ENCODE peak calls at places on chromosomes 6 and 20, in five cellular contexts. One of them, this sample, is unnamed.
A peak's percentile ranks its signal among the peaks of the same experiment; 100 is the strongest.

GRCh38 chr6:86500035-86500434 is 437.3 kb upstream of the HTR1E start:
- DNase-seq in caudate nucleus: no peak
- DNase-seq in right cardiac atrium: no peak
- DNase-seq in A549: no peak
- DNase-seq in tibial nerve: no peak
- DNase-seq in this sample: no peak

GRCh38 chr6:31467151-31467550 is 30.8 kb upstream of the MICB start:
- DNase-seq in caudate nucleus: no peak
- DNase-seq in right cardiac atrium: no peak
- DNase-seq in A549: no peak
- DNase-seq in tibial nerve: no peak
- DNase-seq in this sample: no peak

GRCh38 chr6:57305754-57306153 is 11.7 kb upstream of the PRIM2 start:
- DNase-seq in caudate nucleus: no peak
- DNase-seq in right cardiac atrium: no peak
- DNase-seq in A549: no peak
- DNase-seq in tibial nerve: no peak
- DNase-seq in this sample: no peak

GRCh38 chr6:154404791-154405400 is 48.3 kb upstream of the IPCEF1 start:
- DNase-seq in caudate nucleus: no peak
- DNase-seq in right cardiac atrium: no peak
- DNase-seq in A549: no peak
- DNase-seq in tibial nerve: no peak
- DNase-seq in this sample: no peak

GRCh38 chr6:79614326-79615285 is 16.5 kb upstream of the SH3BGRL2 start:
- DNase-seq in caudate nucleus: no peak
- DNase-seq in right cardiac atrium: no peak
- DNase-seq in A549: no peak
- DNase-seq in tibial nerve: no peak
- DNase-seq in this sample: no peak

GRCh38 chr20:59403261-59403961 is 103.0 kb downstream of the EDN3 start:
- DNase-seq in caudate nucleus: peak; percentile 6
- DNase-seq in right cardiac atrium: peak; percentile 73
- DNase-seq in A549: peak; percentile 75
- DNase-seq in tibial nerve: no peak
- DNase-seq in this sample: no peak

GRCh38 chr6:137309078-137309762 is 90.0 kb upstream of the IFNGR1 start:
- DNase-seq in caudate nucleus: no peak
- DNase-seq in right cardiac atrium: peak; percentile 79
- DNase-seq in A549: no peak
- DNase-seq in tibial nerve: peak; percentile 40
- DNase-seq in this sample: no peak

GRCh38 chr20:6122111-6122872 is 538 bp downstream of the FERMT1 start:
- DNase-seq in caudate nucleus: no peak
- DNase-seq in right cardiac atrium: no peak
- DNase-seq in A549: peak; percentile 44
- DNase-seq in tibial nerve: no peak
- DNase-seq in this sample: no peak

GRCh38 chr20:50302463-50303041 is 111.9 kb downstream of the CEBPB start:
- DNase-seq in caudate nucleus: no peak
- DNase-seq in right cardiac atrium: peak; percentile 31
- DNase-seq in A549: no peak
- DNase-seq in tibial nerve: no peak
- DNase-seq in this sample: no peak

GRCh38 chr6:26223213-26223612 is 136.0 kb downstream of the HFE start:
- DNase-seq in caudate nucleus: no peak
- DNase-seq in right cardiac atrium: no peak
- DNase-seq in A549: no peak
- DNase-seq in tibial nerve: no peak
- DNase-seq in this sample: no peak

GRCh38 chr6:74574794-74575193 is 631.1 kb downstream of the COL12A1 start:
- DNase-seq in caudate nucleus: no peak
- DNase-seq in right cardiac atrium: no peak
- DNase-seq in A549: no peak
- DNase-seq in tibial nerve: no peak
- DNase-seq in this sample: no peak

GRCh38 chr20:48294942-48295341 is 509.7 kb upstream of the SULF2 start:
- DNase-seq in caudate nucleus: no peak
- DNase-seq in right cardiac atrium: no peak
- DNase-seq in A549: no peak
- DNase-seq in tibial nerve: no peak
- DNase-seq in this sample: no peak

GRCh38 chr6:128443553-128443952 is 76.8 kb downstream of the PTPRK start:
- DNase-seq in caudate nucleus: no peak
- DNase-seq in right cardiac atrium: no peak
- DNase-seq in A549: no peak
- DNase-seq in tibial nerve: no peak
- DNase-seq in this sample: no peak

GRCh38 chr20:46872315-46873211 is 22.1 kb upstream of the EYA2 start:
- DNase-seq in caudate nucleus: no peak
- DNase-seq in right cardiac atrium: peak; percentile 70
- DNase-seq in A549: no peak
- DNase-seq in tibial nerve: no peak
- DNase-seq in this sample: no peak

DNA sequence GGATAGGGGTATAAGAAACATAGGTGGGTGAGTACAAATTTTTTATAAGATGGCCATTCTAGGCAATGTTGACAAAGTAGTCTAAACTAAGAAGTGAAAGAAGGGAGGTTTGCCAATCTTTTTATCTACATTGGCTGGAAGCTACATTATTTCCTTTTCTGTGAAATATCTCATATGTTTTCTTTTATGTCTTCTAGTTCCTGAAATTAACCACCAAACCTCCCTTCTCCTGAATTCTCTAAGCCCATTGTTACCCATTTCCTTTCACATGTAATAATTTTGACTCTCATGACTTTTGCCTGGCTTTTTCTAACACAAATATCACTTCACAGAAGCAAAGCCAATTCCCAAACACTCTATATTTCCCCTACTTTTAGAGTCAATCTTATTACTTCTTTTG is 496.2 kb upstream of the JAG1 start:
- DNase-seq in caudate nucleus: no peak
- DNase-seq in right cardiac atrium: no peak
- DNase-seq in A549: no peak
- DNase-seq in tibial nerve: no peak
- DNase-seq in this sample: no peak
- H3K27ac ChIP-seq in caudate nucleus: no peak overlapping the region
- H3K27ac ChIP-seq in right cardiac atrium: no peak overlapping the region
- H3K27ac ChIP-seq in A549: no peak overlapping the region
- H3K27ac ChIP-seq in tibial nerve: no peak overlapping the region
- H3K27ac ChIP-seq in this sample: no peak overlapping the region

GRCh38 chr6:125584468-125584939 is 164.9 kb upstream of the HEY2 start:
- DNase-seq in caudate nucleus: peak; percentile 51
- DNase-seq in right cardiac atrium: no peak
- DNase-seq in A549: no peak
- DNase-seq in tibial nerve: no peak
- DNase-seq in this sample: no peak
- H3K27ac ChIP-seq in caudate nucleus: peak overlapping the region; percentile 65
- H3K27ac ChIP-seq in right cardiac atrium: no peak overlapping the region
- H3K27ac ChIP-seq in A549: peak overlapping the region; percentile 21
- H3K27ac ChIP-seq in tibial nerve: no peak overlapping the region
- H3K27ac ChIP-seq in this sample: no peak overlapping the region

DNA sequence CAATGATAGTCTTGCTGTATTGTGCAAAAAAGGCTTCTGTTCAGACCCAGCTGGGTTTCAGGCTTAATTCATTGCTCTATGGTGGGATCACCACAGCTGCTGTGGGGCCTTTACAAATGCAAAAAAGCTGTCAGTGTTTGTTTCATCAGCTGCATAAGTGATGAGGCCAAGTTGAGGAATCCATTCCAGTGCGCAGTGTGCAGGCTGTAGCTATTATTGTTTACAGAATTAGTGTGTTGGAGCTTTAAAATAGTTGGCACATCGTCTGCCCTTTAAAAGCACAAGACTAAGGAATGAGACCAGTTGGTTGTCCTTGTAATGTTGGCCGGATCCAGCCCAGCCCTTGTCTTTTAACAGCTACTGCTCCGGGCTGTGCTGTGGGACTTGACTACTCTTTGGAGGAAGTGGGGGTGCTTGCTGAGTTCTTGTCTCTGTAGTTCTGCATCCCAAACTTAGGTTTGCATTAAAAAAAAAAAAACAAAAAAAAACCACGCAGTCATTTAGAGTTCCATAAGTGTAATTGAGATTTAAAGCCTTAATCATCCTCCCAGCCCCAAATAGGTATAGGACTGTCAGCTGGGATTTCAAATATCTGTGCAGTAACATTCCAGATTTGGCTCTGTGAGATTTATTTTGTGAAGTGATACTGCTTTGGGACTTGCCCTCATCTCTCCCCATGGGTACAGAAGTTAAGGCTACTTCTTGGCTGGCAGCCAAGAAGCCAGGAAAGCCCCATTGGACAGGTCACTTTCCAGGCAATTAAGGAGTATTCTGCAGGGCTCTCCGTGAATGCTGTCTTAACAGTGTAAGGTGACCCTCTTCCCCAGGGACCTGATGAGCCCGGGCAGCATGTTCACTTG is 19.3 kb downstream of the JARID2 start:
- DNase-seq in caudate nucleus: peak; percentile 54
- DNase-seq in right cardiac atrium: no peak
- DNase-seq in A549: no peak
- DNase-seq in tibial nerve: no peak
- DNase-seq in this sample: no peak
- H3K27ac ChIP-seq in caudate nucleus: peak overlapping the region; percentile 82
- H3K27ac ChIP-seq in right cardiac atrium: peak overlapping the region; percentile 26
- H3K27ac ChIP-seq in A549: no peak overlapping the region
- H3K27ac ChIP-seq in tibial nerve: no peak overlapping the region
- H3K27ac ChIP-seq in this sample: peak overlapping the region; percentile 46

DNA sequence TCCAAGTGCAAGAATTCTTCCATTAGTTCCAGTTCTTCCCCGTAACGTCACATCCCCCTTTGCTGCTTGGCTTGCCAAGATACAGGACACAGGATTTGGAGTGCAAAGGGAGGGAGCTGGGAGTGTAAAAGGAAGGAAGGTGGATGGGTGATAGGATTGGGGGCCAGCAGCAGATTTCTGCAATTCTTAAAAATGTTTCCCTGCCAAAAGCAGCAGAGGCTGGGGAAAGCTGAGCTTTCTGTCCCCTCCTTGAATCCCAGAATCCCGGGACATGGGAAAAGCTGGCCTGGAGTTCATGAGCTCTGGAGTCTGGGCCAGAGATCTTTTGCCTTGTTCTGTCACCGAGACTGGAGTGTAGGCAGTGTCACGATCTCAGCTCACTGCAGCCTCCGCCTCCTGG is 60.0 kb upstream of the EPB41L1 start:
- DNase-seq in caudate nucleus: no peak
- DNase-seq in right cardiac atrium: peak; percentile 60
- DNase-seq in A549: no peak
- DNase-seq in tibial nerve: no peak
- DNase-seq in this sample: no peak
- H3K27ac ChIP-seq in caudate nucleus: peak overlapping the region; percentile 59
- H3K27ac ChIP-seq in right cardiac atrium: no peak overlapping the region
- H3K27ac ChIP-seq in A549: peak overlapping the region; percentile 95
- H3K27ac ChIP-seq in tibial nerve: no peak overlapping the region
- H3K27ac ChIP-seq in this sample: peak overlapping the region; percentile 93

DNA sequence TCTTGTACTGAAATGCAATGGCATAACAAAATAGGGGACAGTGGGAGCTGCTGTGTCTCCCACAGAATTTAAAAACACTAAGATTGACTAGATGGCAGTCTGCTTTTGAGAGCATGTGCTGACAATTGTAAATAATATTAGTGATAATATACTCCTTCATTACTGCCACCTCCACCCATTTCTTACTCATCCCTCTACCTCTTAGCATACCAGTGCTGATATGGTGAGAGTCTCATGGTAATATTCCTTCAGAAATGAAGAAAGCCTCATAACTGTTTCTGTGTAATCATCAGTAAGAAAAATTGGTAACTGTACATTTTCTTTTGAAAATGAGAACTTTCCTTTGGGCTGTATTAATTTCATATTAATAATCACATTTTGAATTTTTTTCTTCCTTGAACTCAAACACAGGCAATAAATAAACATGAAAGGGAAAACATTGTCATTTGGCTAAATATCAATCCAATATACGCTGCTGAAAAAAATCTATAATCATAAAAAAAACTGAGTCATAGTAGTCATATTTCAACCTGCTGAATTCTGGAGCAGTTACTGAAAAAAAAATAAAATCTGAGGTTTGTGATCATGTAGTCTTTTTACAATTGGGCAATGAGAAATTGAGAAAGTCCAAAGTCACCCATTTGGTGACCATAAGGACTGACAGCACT is 34.6 kb downstream of the FAM83B start:
- DNase-seq in caudate nucleus: no peak
- DNase-seq in right cardiac atrium: no peak
- DNase-seq in A549: no peak
- DNase-seq in tibial nerve: no peak
- DNase-seq in this sample: no peak
- H3K27ac ChIP-seq in caudate nucleus: no peak overlapping the region
- H3K27ac ChIP-seq in right cardiac atrium: no peak overlapping the region
- H3K27ac ChIP-seq in A549: no peak overlapping the region
- H3K27ac ChIP-seq in tibial nerve: no peak overlapping the region
- H3K27ac ChIP-seq in this sample: no peak overlapping the region

GRCh38 chr6:50849781-50850180 is 31.1 kb downstream of the TFAP2B start:
- DNase-seq in caudate nucleus: no peak
- DNase-seq in right cardiac atrium: no peak
- DNase-seq in A549: no peak
- DNase-seq in tibial nerve: no peak
- DNase-seq in this sample: no peak
- H3K27ac ChIP-seq in caudate nucleus: no peak overlapping the region
- H3K27ac ChIP-seq in right cardiac atrium: no peak overlapping the region
- H3K27ac ChIP-seq in A549: no peak overlapping the region
- H3K27ac ChIP-seq in tibial nerve: no peak overlapping the region
- H3K27ac ChIP-seq in this sample: no peak overlapping the region

DNA sequence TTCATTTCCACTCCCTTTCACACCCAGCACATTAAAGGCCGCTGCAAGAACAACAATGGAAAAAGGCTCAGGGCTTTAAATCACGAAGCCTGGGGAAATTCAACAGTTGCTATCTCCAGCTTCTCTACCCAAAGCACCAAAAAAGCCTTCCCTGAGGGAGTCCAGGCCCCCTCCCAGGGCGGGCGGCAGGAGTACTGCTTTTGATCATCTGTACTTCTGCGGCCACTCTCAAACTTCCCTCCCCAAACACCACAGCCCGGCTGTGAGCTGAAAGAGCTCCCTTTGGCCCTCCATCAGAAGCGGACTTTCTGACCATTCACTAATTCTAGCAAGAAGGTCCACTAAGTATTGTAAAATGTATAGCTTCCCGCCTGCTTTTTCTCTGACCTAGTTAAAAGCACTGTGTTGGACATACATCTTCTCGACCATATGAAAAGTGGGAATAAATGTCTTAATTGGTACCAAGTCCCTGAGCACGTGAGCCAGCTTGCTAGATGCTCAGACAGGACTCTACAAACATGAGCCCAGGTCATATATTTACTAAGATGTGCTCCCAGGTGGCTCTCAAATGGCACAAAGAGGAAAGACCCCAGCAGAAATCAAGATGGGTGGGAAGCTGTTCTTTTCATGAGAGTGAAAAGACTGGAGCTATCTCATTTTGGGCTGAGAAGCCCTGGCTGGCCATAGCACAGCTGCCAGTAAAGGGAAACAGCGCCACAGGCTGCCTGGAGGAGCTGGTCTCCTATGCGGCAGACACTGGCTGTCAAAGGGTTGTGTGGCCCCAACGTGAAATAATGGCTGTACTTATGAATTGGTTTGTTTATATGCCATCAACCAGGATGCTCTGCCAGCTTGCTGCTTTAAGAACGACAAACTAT is 58.6 kb downstream of the GFOD1 start:
- DNase-seq in caudate nucleus: no peak
- DNase-seq in right cardiac atrium: no peak
- DNase-seq in A549: no peak
- DNase-seq in tibial nerve: no peak
- DNase-seq in this sample: no peak
- H3K27ac ChIP-seq in caudate nucleus: no peak overlapping the region
- H3K27ac ChIP-seq in right cardiac atrium: peak overlapping the region; percentile 69
- H3K27ac ChIP-seq in A549: no peak overlapping the region
- H3K27ac ChIP-seq in tibial nerve: peak overlapping the region; percentile 49
- H3K27ac ChIP-seq in this sample: peak overlapping the region; percentile 58

This sample was measured in esophagus squamous epithelium.